ENCODE peak calls at places on chromosomes 6 and 20, in four cellular contexts. One of them, this sample, is unnamed. For H3K4me1, the result is how much of the 10 kb centered on the place peaks cover.

GRCh38 chr6:95095855-95096254 is 481.5 kb upstream of the MANEA start:
- DNase-seq in heart left ventricle: no peak
- DNase-seq in ovary: no peak
- DNase-seq in pancreas: no peak
- DNase-seq in this sample: no peak

GRCh38 chr6:16446241-16446640 is 207.9 kb downstream of the GMPR start:
- DNase-seq in heart left ventricle: no peak
- DNase-seq in pancreas: no peak
- DNase-seq in ovary: no peak
- DNase-seq in this sample: no peak

GRCh38 chr6:95248501-95248900 is 328.8 kb upstream of the MANEA start:
- DNase-seq in ovary: no peak
- DNase-seq in heart left ventricle: no peak
- DNase-seq in pancreas: no peak
- DNase-seq in this sample: no peak

GRCh38 chr20:43658068-43658722 is 8.7 kb upstream of the MYBL2 start:
- DNase-seq in pancreas: no peak
- DNase-seq in heart left ventricle: no peak
- DNase-seq in ovary: no peak
- DNase-seq in this sample: peak

GRCh38 chr6:134351615-134352474 is 33.9 kb upstream of the SGK1 start:
- DNase-seq in heart left ventricle: no peak
- DNase-seq in ovary: no peak
- DNase-seq in pancreas: no peak
- DNase-seq in this sample: no peak

GRCh38 chr6:97705568-97705967 is 422.6 kb upstream of the MMS22L start:
- DNase-seq in ovary: no peak
- DNase-seq in heart left ventricle: no peak
- DNase-seq in pancreas: no peak
- DNase-seq in this sample: no peak

GRCh38 chr6:42179956-42180335 is 6.8 kb downstream of the GUCA1A start:
- DNase-seq in ovary: no peak
- DNase-seq in heart left ventricle: no peak
- DNase-seq in pancreas: no peak
- DNase-seq in this sample: no peak

GRCh38 chr6:54801669-54802068 is 44.9 kb upstream of the FAM83B start:
- DNase-seq in pancreas: no peak
- DNase-seq in heart left ventricle: no peak
- DNase-seq in ovary: no peak
- DNase-seq in this sample: no peak

GRCh38 chr6:168157272-168158007 is 78.4 kb upstream of the FRMD1 start:
- DNase-seq in pancreas: no peak
- DNase-seq in ovary: no peak
- DNase-seq in heart left ventricle: peak
- DNase-seq in this sample: no peak

GRCh38 chr6:114288696-114289095 is 54.1 kb downstream of the HS3ST5 start:
- DNase-seq in heart left ventricle: no peak
- DNase-seq in ovary: no peak
- DNase-seq in pancreas: no peak
- DNase-seq in this sample: no peak

GRCh38 chr6:24778121-24778520 is 3.4 kb downstream of the GMNN start:
- DNase-seq in heart left ventricle: no peak
- DNase-seq in ovary: no peak
- DNase-seq in pancreas: no peak
- DNase-seq in this sample: no peak

GRCh38 chr6:116624036-116624805 is 7.9 kb downstream of the RSPH4A start:
- DNase-seq in ovary: no peak
- DNase-seq in heart left ventricle: no peak
- DNase-seq in pancreas: no peak
- DNase-seq in this sample: no peak

GRCh38 chr20:43863821-43864544 is 50.7 kb upstream of the TOX2 start:
- DNase-seq in pancreas: no peak
- DNase-seq in heart left ventricle: no peak
- DNase-seq in ovary: no peak
- DNase-seq in this sample: no peak

GRCh38 chr20:59994697-59995122 is 36.5 kb downstream of the CDH26 start:
- DNase-seq in ovary: no peak
- DNase-seq in pancreas: peak
- DNase-seq in heart left ventricle: peak
- DNase-seq in this sample: no peak

GRCh38 chr6:117919775-117920492 is 12.9 kb downstream of the SLC35F1 start:
- DNase-seq in ovary: no peak
- DNase-seq in pancreas: peak
- DNase-seq in heart left ventricle: peak
- DNase-seq in this sample: peak

GRCh38 chr6:1396952-1397868 is 7.8 kb downstream of the FOXF2 start:
- DNase-seq in ovary: peak
- DNase-seq in pancreas: peak
- DNase-seq in heart left ventricle: peak
- DNase-seq in this sample: peak

GRCh38 chr6:168496932-168497331 is 55.9 kb downstream of the SMOC2 start:
- DNase-seq in ovary: no peak
- DNase-seq in pancreas: no peak
- DNase-seq in heart left ventricle: no peak
- DNase-seq in this sample: no peak

GRCh38 chr6:141610741-141611140 is 522.0 kb upstream of the GJE1 start:
- DNase-seq in heart left ventricle: no peak
- DNase-seq in ovary: no peak
- DNase-seq in pancreas: no peak
- DNase-seq in this sample: no peak

GRCh38 chr6:47308674-47309325 is 905 bp downstream of the TNFRSF21 start:
- DNase-seq in ovary: peak
- DNase-seq in pancreas: peak
- DNase-seq in heart left ventricle: peak
- DNase-seq in this sample: peak

GRCh38 chr6:7166410-7167293 is 58.9 kb downstream of the RREB1 start:
- DNase-seq in pancreas: no peak
- DNase-seq in heart left ventricle: no peak
- DNase-seq in ovary: no peak
- DNase-seq in this sample: no peak

GRCh38 chr20:25624500-25624939 is 706 bp upstream of the NANP start:
- DNase-seq in pancreas: no peak
- DNase-seq in heart left ventricle: peak
- DNase-seq in ovary: no peak
- DNase-seq in this sample: no peak

GRCh38 chr6:66478705-66479104 is 771.7 kb upstream of the EYS start:
- DNase-seq in heart left ventricle: no peak
- DNase-seq in pancreas: no peak
- DNase-seq in ovary: no peak
- DNase-seq in this sample: peak

GRCh38 chr6:136158398-136158797 is 91.7 kb downstream of the MTFR2 start:
- DNase-seq in pancreas: peak
- DNase-seq in heart left ventricle: peak
- DNase-seq in ovary: peak
- DNase-seq in this sample: no peak

GRCh38 chr6:26319405-26320128 is 45.4 kb upstream of the BTN3A2 start:
- DNase-seq in pancreas: no peak
- DNase-seq in heart left ventricle: no peak
- DNase-seq in ovary: no peak
- DNase-seq in this sample: no peak

GRCh38 chr6:167689751-167690150 is 137.0 kb upstream of the AFDN start:
- DNase-seq in pancreas: no peak
- DNase-seq in ovary: no peak
- DNase-seq in heart left ventricle: no peak
- DNase-seq in this sample: no peak

GRCh38 chr6:14454467-14454763 is 336.8 kb downstream of the CD83 start:
- DNase-seq in pancreas: no peak
- DNase-seq in heart left ventricle: no peak
- DNase-seq in ovary: no peak
- DNase-seq in this sample: no peak

GRCh38 chr20:23436681-23437080 is 2.8 kb upstream of the CSTL1 start:
- DNase-seq in heart left ventricle: no peak
- DNase-seq in ovary: no peak
- DNase-seq in pancreas: no peak
- DNase-seq in this sample: no peak

GRCh38 chr6:139323511-139324445 is 32.0 kb upstream of the TXLNB start:
- DNase-seq in pancreas: peak
- DNase-seq in ovary: peak
- DNase-seq in heart left ventricle: peak
- DNase-seq in this sample: peak

GRCh38 chr6:128483472-128484135 is 36.8 kb downstream of the PTPRK start:
- DNase-seq in heart left ventricle: no peak
- DNase-seq in pancreas: no peak
- DNase-seq in ovary: no peak
- DNase-seq in this sample: no peak

GRCh38 chr20:8803065-8803464 is 265.8 kb upstream of the PLCB4 start:
- DNase-seq in heart left ventricle: peak
- DNase-seq in ovary: no peak
- DNase-seq in pancreas: no peak
- DNase-seq in this sample: peak

GRCh38 chr6:133938533-133938932 is 14.5 kb upstream of the TBPL1 start:
- DNase-seq in pancreas: no peak
- DNase-seq in ovary: no peak
- DNase-seq in heart left ventricle: no peak
- DNase-seq in this sample: no peak

GRCh38 chr6:87925373-87926060 is 122.1 kb upstream of the SPACA1 start:
- DNase-seq in ovary: no peak
- DNase-seq in pancreas: no peak
- DNase-seq in heart left ventricle: no peak
- DNase-seq in this sample: no peak

GRCh38 chr6:149190228-149190831 is 127.2 kb upstream of the TAB2 start:
- DNase-seq in pancreas: peak
- DNase-seq in ovary: no peak
- DNase-seq in heart left ventricle: no peak
- DNase-seq in this sample: peak

GRCh38 chr6:158666637-158667359 is 16.9 kb downstream of the SYTL3 start:
- DNase-seq in ovary: no peak
- DNase-seq in pancreas: no peak
- DNase-seq in heart left ventricle: no peak
- DNase-seq in this sample: no peak

GRCh38 chr6:39189915-39190544 is 39.2 kb downstream of the KCNK5 start:
- DNase-seq in ovary: peak
- DNase-seq in heart left ventricle: no peak
- DNase-seq in pancreas: peak
- DNase-seq in this sample: peak

GRCh38 chr6:73585566-73586415 is 65.0 kb upstream of the EEF1A1 start:
- DNase-seq in ovary: no peak
- DNase-seq in pancreas: peak
- DNase-seq in heart left ventricle: peak
- DNase-seq in this sample: no peak

GRCh38 chr6:138465007-138465645 is 34.2 kb downstream of the NHSL1 start:
- DNase-seq in pancreas: no peak
- DNase-seq in heart left ventricle: no peak
- DNase-seq in ovary: no peak
- DNase-seq in this sample: no peak

GRCh38 chr6:106215608-106216007 is 110.0 kb downstream of the ATG5 start:
- DNase-seq in ovary: no peak
- DNase-seq in pancreas: no peak
- DNase-seq in heart left ventricle: no peak
- DNase-seq in this sample: no peak

GRCh38 chr6:25637211-25637610 is 14.8 kb upstream of the SCGN start:
- DNase-seq in heart left ventricle: no peak
- DNase-seq in ovary: no peak
- DNase-seq in pancreas: no peak
- DNase-seq in this sample: no peak

GRCh38 chr6:151275566-151275965 is 35.8 kb downstream of the AKAP12 start:
- DNase-seq in heart left ventricle: no peak
- DNase-seq in pancreas: no peak
- DNase-seq in ovary: no peak
- DNase-seq in this sample: no peak

GRCh38 chr6:151279891-151280290 is 40.1 kb downstream of the AKAP12 start:
- DNase-seq in heart left ventricle: no peak
- DNase-seq in pancreas: no peak
- DNase-seq in ovary: no peak
- DNase-seq in this sample: no peak

GRCh38 chr6:151269318-151269995 is 29.7 kb downstream of the AKAP12 start:
- DNase-seq in pancreas: no peak
- DNase-seq in ovary: no peak
- DNase-seq in heart left ventricle: no peak
- DNase-seq in this sample: no peak

GRCh38 chr6:151276112-151276745 is 36.5 kb downstream of the AKAP12 start:
- DNase-seq in heart left ventricle: no peak
- DNase-seq in ovary: no peak
- DNase-seq in pancreas: no peak
- DNase-seq in this sample: no peak

GRCh38 chr6:151275121-151275520 is 35.4 kb downstream of the AKAP12 start:
- DNase-seq in pancreas: no peak
- DNase-seq in ovary: no peak
- DNase-seq in heart left ventricle: no peak
- DNase-seq in this sample: no peak
- TF ChIP-seq CTCF in pancreas: no peak
- TF ChIP-seq CTCF in ovary: no peak
- TF ChIP-seq CTCF in heart left ventricle: no peak
- TF ChIP-seq CTCF in this sample: no peak

GRCh38 chr6:84848960-84849359 is 84.6 kb upstream of the TBX18 start:
- DNase-seq in pancreas: no peak
- DNase-seq in heart left ventricle: no peak
- DNase-seq in ovary: no peak
- DNase-seq in this sample: no peak

GRCh38 chr6:84854801-84855400 is 90.5 kb upstream of the TBX18 start:
- DNase-seq in ovary: no peak
- DNase-seq in pancreas: no peak
- DNase-seq in heart left ventricle: no peak
- DNase-seq in this sample: no peak

GRCh38 chr6:84853901-84854300 is 89.5 kb upstream of the TBX18 start:
- DNase-seq in pancreas: no peak
- DNase-seq in heart left ventricle: no peak
- DNase-seq in ovary: no peak
- DNase-seq in this sample: no peak
- H3K4me1 ChIP-seq in pancreas: under half
- H3K4me1 ChIP-seq in heart left ventricle: under half
- H3K4me1 ChIP-seq in ovary: under half
- H3K4me1 ChIP-seq in this sample: under half

GRCh38 chr6:2448826-2449571 is 203.6 kb upstream of the GMDS start:
- DNase-seq in ovary: no peak
- DNase-seq in heart left ventricle: no peak
- DNase-seq in pancreas: no peak
- DNase-seq in this sample: peak
- H3K4me3 ChIP-seq in ovary: no peak
- H3K4me3 ChIP-seq in heart left ventricle: no peak
- H3K4me3 ChIP-seq in pancreas: no peak
- H3K4me3 ChIP-seq in this sample: no peak

GRCh38 chr6:30829016-30829415 is 55.3 kb upstream of the DDR1 start:
- DNase-seq in heart left ventricle: no peak
- DNase-seq in pancreas: no peak
- DNase-seq in ovary: no peak
- DNase-seq in this sample: no peak

GRCh38 chr6:30830438-30830837 is 53.9 kb upstream of the DDR1 start:
- DNase-seq in ovary: no peak
- DNase-seq in heart left ventricle: no peak
- DNase-seq in pancreas: no peak
- DNase-seq in this sample: no peak

GRCh38 chr6:30828027-30828962 is 56.0 kb upstream of the DDR1 start:
- DNase-seq in pancreas: peak
- DNase-seq in ovary: peak
- DNase-seq in heart left ventricle: peak
- DNase-seq in this sample: peak

GRCh38 chr6:30826961-30827342 is 57.4 kb upstream of the DDR1 start:
- DNase-seq in heart left ventricle: no peak
- DNase-seq in pancreas: no peak
- DNase-seq in ovary: no peak
- DNase-seq in this sample: no peak

GRCh38 chr6:30829639-30830250 is 54.6 kb upstream of the DDR1 start:
- DNase-seq in ovary: no peak
- DNase-seq in pancreas: no peak
- DNase-seq in heart left ventricle: no peak
- DNase-seq in this sample: no peak
- TF ChIP-seq CTCF in ovary: no peak
- TF ChIP-seq CTCF in pancreas: no peak
- TF ChIP-seq CTCF in heart left ventricle: no peak
- TF ChIP-seq CTCF in this sample: peak

GRCh38 chr20:32319100-32319499 is 39.0 kb upstream of the ASXL1 start:
- DNase-seq in heart left ventricle: no peak
- DNase-seq in pancreas: no peak
- DNase-seq in ovary: no peak
- DNase-seq in this sample: no peak
- H3K4me1 ChIP-seq in heart left ventricle: under half
- H3K4me1 ChIP-seq in pancreas: under half
- H3K4me1 ChIP-seq in ovary: under half
- H3K4me1 ChIP-seq in this sample: under half

This sample was measured in BE2C.